ENCODE peak calls at places on chromosomes 16 and 17, in six cellular contexts. G is NCI-H187 treated with DMSO at 0.1 percent for 48 hours, R is kidney epithelial cell, W is ascending aorta, F is EH, J is fibroblast of mammary gland. L is an unnamed sample.

GRCh38 chr16:88936008-88936912 is 40.7 kb downstream of the CBFA2T3 start:
- DNase-seq in F (no peak), R (no peak), W (no peak), G (no peak), J (no peak), L (peak; percentile 53)

GRCh38 chr17:76539631-76540271 is at the start of gene PRCD:
- DNase-seq in W (no peak), J (no peak), F (no peak), G (no peak), R (no peak), L (no peak)

GRCh38 chr16:67641779-67642708 is 2.9 kb upstream of the CARMIL2 start:
- DNase-seq in G (no peak), J (peak; percentile 26), F (peak; percentile 9), R (no peak), W (peak; percentile 17), L (no peak)

GRCh38 chr16:9092282-9092962 is 978 bp downstream of the HAPSTR1 start:
- DNase-seq in J (no peak), W (no peak), F (peak; percentile 30), G (no peak), R (no peak), L (peak; percentile 48)

GRCh38 chr17:80475949-80476876 is at the start of gene NPTX1:
- DNase-seq in G (no peak), R (no peak), J (no peak), F (no peak), W (no peak), L (peak; percentile 60)

GRCh38 chr16:17171250-17172143 is 299.3 kb downstream of the XYLT1 start:
- DNase-seq in F (no peak), J (no peak), G (no peak), R (no peak), W (no peak), L (no peak)

GRCh38 chr17:13759936-13760335 is 158.2 kb upstream of the HS3ST3A1 start:
- DNase-seq in J (no peak), R (no peak), G (no peak), F (no peak), W (no peak), L (no peak)

GRCh38 chr16:79362312-79362970 is 238.1 kb downstream of the MAF start:
- DNase-seq in R (no peak), F (no peak), G (no peak), W (no peak), J (no peak), L (no peak)

L was measured in NCI-H146.